ENCODE peak calls at places on chromosomes 4 and X, in seven cellular contexts. E, D, Z, F, I, K and R are unnamed samples.

GRCh38 chrX:100928660-100929613 is at the start of gene XKRX:
- DNase-seq in K (peak), D (peak), E (peak), Z (peak), F (peak), I (no peak), R (no peak)

GRCh38 chrX:70908541-70908940 is at the start of gene TEX11:
- DNase-seq in D (no peak), I (no peak), Z (no peak), K (no peak), E (no peak), F (no peak), R (no peak)

GRCh38 chrX:73214366-73215094 is at the start of gene NAP1L2:
- DNase-seq in D (peak), K (peak), Z (peak), I (peak), E (peak), F (peak), R (no peak)

GRCh38 chrX:10101269-10101668 is 55.5 kb upstream of the CLCN4 start:
- DNase-seq in I (no peak), F (no peak), E (no peak), D (no peak), K (no peak), Z (no peak), R (no peak)

GRCh38 chr4:8439168-8439567 is 1.4 kb downstream of the ACOX3 start:
- DNase-seq in Z (no peak), K (no peak), E (no peak), F (no peak), I (no peak), D (no peak), R (no peak)

GRCh38 chrX:56728752-56729151 is 291 bp upstream of the NBDY start:
- DNase-seq in K (peak), D (peak), F (no peak), E (peak), I (no peak), Z (peak), R (peak)

GRCh38 chr4:1549638-1550035 is 134.5 kb downstream of the FAM53A start:
- DNase-seq in E (no peak), I (no peak), Z (no peak), D (no peak), F (no peak), K (no peak), R (no peak)

GRCh38 chrX:40773188-40773587 is 37.8 kb upstream of the MED14 start:
- DNase-seq in D (peak), I (no peak), F (no peak), E (no peak), K (no peak), Z (no peak), R (no peak)

GRCh38 chr4:99221980-99222379 is 2.9 kb upstream of the ADH6 start:
- DNase-seq in D (no peak), K (no peak), E (no peak), F (no peak), I (no peak), Z (no peak), R (no peak)

GRCh38 chr4:81215219-81215892 is at the start of gene PRKG2:
- DNase-seq in K (no peak), F (no peak), D (no peak), I (no peak), E (no peak), Z (no peak), R (no peak)

GRCh38 chrX:69107747-69108410 is 57.4 kb downstream of the PJA1 start:
- DNase-seq in F (no peak), E (no peak), K (no peak), Z (no peak), D (no peak), I (no peak), R (no peak)

GRCh38 chr4:23945521-23946017 is 55.7 kb upstream of the PPARGC1A start:
- DNase-seq in F (no peak), I (peak), E (no peak), K (no peak), Z (no peak), D (peak), R (no peak)

GRCh38 chr4:105184316-105184988 is 37.8 kb downstream of the TET2 start:
- DNase-seq in D (peak), Z (no peak), I (no peak), F (no peak), E (no peak), K (no peak), R (peak)